ENCODE peak calls at places on chromosomes 5 and 9, in five cellular contexts. O, P, Z, F and B are unnamed samples.
A peak's percentile ranks its signal among the peaks of the same experiment; 100 is the strongest.

GRCh38 chr9:132804576-132805295 is 73.3 kb downstream of the AK8 start:
- DNase-seq in Z (no peak), F (peak; percentile 37), O (no peak), P (no peak), B (no peak)

GRCh38 chr9:3963266-3964019 is 336.4 kb downstream of the GLIS3 start:
- DNase-seq in P (no peak), F (peak; percentile 76), O (peak; percentile 88), Z (peak; percentile 71), B (peak; percentile 50)

GRCh38 chr9:129520981-129521380 is 99.9 kb downstream of the C9orf50 start:
- DNase-seq in Z (no peak), P (no peak), O (no peak), F (no peak), B (no peak)

GRCh38 chr9:764105-764524 is 77.4 kb upstream of the DMRT1 start:
- DNase-seq in F (peak; percentile 69), P (peak; percentile 41), O (peak; percentile 22), Z (no peak), B (peak; percentile 70)

GRCh38 chr5:322942-323879 is 1.7 kb downstream of the AHRR start:
- DNase-seq in Z (no peak), O (no peak), F (peak; percentile 50), P (no peak), B (no peak)

GRCh38 chr9:421896-422295 is 207.2 kb downstream of the DOCK8 start:
- DNase-seq in O (no peak), Z (no peak), P (no peak), F (no peak), B (no peak)

GRCh38 chr9:34072410-34072809 is 23.7 kb upstream of the UBAP2 start:
- DNase-seq in Z (no peak), O (no peak), P (no peak), F (no peak), B (no peak)

GRCh38 chr9:13083366-13083765 is 196.1 kb downstream of the MPDZ start:
- DNase-seq in O (no peak), P (no peak), Z (no peak), F (no peak), B (no peak)

GRCh38 chr5:963310-963672 is 45.3 kb upstream of the NKD2 start:
- DNase-seq in F (no peak), Z (no peak), P (no peak), O (no peak), B (no peak)

GRCh38 chr9:130627051-130627450 is 37.3 kb upstream of the PRDM12 start:
- DNase-seq in P (no peak), Z (no peak), O (no peak), F (no peak), B (no peak)

GRCh38 chr5:2748841-2749513 is 2.5 kb downstream of the IRX2 start:
- DNase-seq in P (no peak), Z (no peak), O (no peak), F (peak; percentile 18), B (no peak)

GRCh38 chr5:59744531-59744992 is 149.0 kb downstream of the PDE4D start:
- DNase-seq in O (peak; percentile 87), P (no peak), F (no peak), Z (peak; percentile 49), B (no peak)